ENCODE peak calls at places on chromosomes 13 and 19, in ten cellular contexts. One of them, this sample, is unnamed.

GRCh38 chr19:42091300-42092266 is 15.6 kb downstream of the ZNF574 start:
- DNase-seq in neural progenitor cell: no peak
- DNase-seq in GM12865: no peak
- DNase-seq in AG09309: no peak
- DNase-seq in psoas muscle: no peak
- DNase-seq in pancreas: peak; percentile 65
- DNase-seq in AG10803: peak; percentile 54
- DNase-seq in right lobe of liver: no peak
- DNase-seq in thoracic aorta: no peak
- DNase-seq in body of pancreas: no peak
- DNase-seq in this sample: no peak

GRCh38 chr19:33241530-33242101 is 16.0 kb upstream of the SLC7A10 start:
- DNase-seq in neural progenitor cell: peak; percentile 55
- DNase-seq in GM12865: peak; percentile 32
- DNase-seq in AG09309: no peak
- DNase-seq in psoas muscle: peak; percentile 60
- DNase-seq in pancreas: peak; percentile 82
- DNase-seq in AG10803: no peak
- DNase-seq in right lobe of liver: peak; percentile 71
- DNase-seq in thoracic aorta: no peak
- DNase-seq in body of pancreas: peak; percentile 30
- DNase-seq in this sample: no peak

GRCh38 chr19:1237754-1238372 is at the start of gene CBARP:
- DNase-seq in neural progenitor cell: peak; percentile 89
- DNase-seq in GM12865: no peak
- DNase-seq in AG09309: no peak
- DNase-seq in psoas muscle: no peak
- DNase-seq in pancreas: no peak
- DNase-seq in AG10803: no peak
- DNase-seq in right lobe of liver: no peak
- DNase-seq in thoracic aorta: no peak
- DNase-seq in body of pancreas: peak; percentile 40
- DNase-seq in this sample: peak; percentile 34

GRCh38 chr13:95207769-95208366 is 93.4 kb downstream of the ABCC4 start:
- DNase-seq in neural progenitor cell: no peak
- DNase-seq in GM12865: peak; percentile 69
- DNase-seq in AG09309: no peak
- DNase-seq in psoas muscle: no peak
- DNase-seq in pancreas: no peak
- DNase-seq in AG10803: no peak
- DNase-seq in right lobe of liver: no peak
- DNase-seq in thoracic aorta: no peak
- DNase-seq in body of pancreas: no peak
- DNase-seq in this sample: no peak

GRCh38 chr19:54923276-54923675 is 17.3 kb downstream of the NCR1 start:
- DNase-seq in neural progenitor cell: no peak
- DNase-seq in GM12865: no peak
- DNase-seq in AG09309: no peak
- DNase-seq in psoas muscle: no peak
- DNase-seq in pancreas: no peak
- DNase-seq in AG10803: no peak
- DNase-seq in right lobe of liver: no peak
- DNase-seq in thoracic aorta: no peak
- DNase-seq in body of pancreas: no peak
- DNase-seq in this sample: no peak

GRCh38 chr13:66558511-66558910 is 671.6 kb downstream of the PCDH9 start:
- DNase-seq in neural progenitor cell: peak; percentile 33
- DNase-seq in GM12865: no peak
- DNase-seq in AG09309: no peak
- DNase-seq in psoas muscle: no peak
- DNase-seq in pancreas: no peak
- DNase-seq in AG10803: no peak
- DNase-seq in right lobe of liver: no peak
- DNase-seq in thoracic aorta: no peak
- DNase-seq in body of pancreas: no peak
- DNase-seq in this sample: no peak

GRCh38 chr13:103852036-103852435 is 785.8 kb upstream of the SLC10A2 start:
- DNase-seq in neural progenitor cell: no peak
- DNase-seq in GM12865: no peak
- DNase-seq in AG09309: no peak
- DNase-seq in psoas muscle: no peak
- DNase-seq in pancreas: no peak
- DNase-seq in AG10803: no peak
- DNase-seq in right lobe of liver: no peak
- DNase-seq in thoracic aorta: no peak
- DNase-seq in body of pancreas: no peak
- DNase-seq in this sample: no peak

GRCh38 chr13:39189778-39190177 is 151.5 kb downstream of the NHLRC3 start:
- DNase-seq in neural progenitor cell: no peak
- DNase-seq in GM12865: no peak
- DNase-seq in AG09309: no peak
- DNase-seq in psoas muscle: no peak
- DNase-seq in pancreas: no peak
- DNase-seq in AG10803: no peak
- DNase-seq in right lobe of liver: no peak
- DNase-seq in thoracic aorta: no peak
- DNase-seq in body of pancreas: no peak
- DNase-seq in this sample: no peak

GRCh38 chr13:110911880-110912279 is 3.0 kb downstream of the ANKRD10 start:
- DNase-seq in neural progenitor cell: no peak
- DNase-seq in GM12865: no peak
- DNase-seq in AG09309: no peak
- DNase-seq in psoas muscle: no peak
- DNase-seq in pancreas: no peak
- DNase-seq in AG10803: no peak
- DNase-seq in right lobe of liver: no peak
- DNase-seq in thoracic aorta: no peak
- DNase-seq in body of pancreas: no peak
- DNase-seq in this sample: no peak
- H3K4me3 ChIP-seq in neural progenitor cell: peak overlapping the region; percentile 93
- H3K4me3 ChIP-seq in GM12865: peak overlapping the region; percentile 99
- H3K4me3 ChIP-seq in AG09309: no peak overlapping the region
- H3K4me3 ChIP-seq in psoas muscle: peak overlapping the region; percentile 89
- H3K4me3 ChIP-seq in pancreas: no peak overlapping the region
- H3K4me3 ChIP-seq in AG10803: no peak overlapping the region
- H3K4me3 ChIP-seq in right lobe of liver: no peak overlapping the region
- H3K4me3 ChIP-seq in thoracic aorta: peak overlapping the region; percentile 95
- H3K4me3 ChIP-seq in body of pancreas: no peak overlapping the region
- H3K4me3 ChIP-seq in this sample: peak overlapping the region; percentile 97

DNA sequence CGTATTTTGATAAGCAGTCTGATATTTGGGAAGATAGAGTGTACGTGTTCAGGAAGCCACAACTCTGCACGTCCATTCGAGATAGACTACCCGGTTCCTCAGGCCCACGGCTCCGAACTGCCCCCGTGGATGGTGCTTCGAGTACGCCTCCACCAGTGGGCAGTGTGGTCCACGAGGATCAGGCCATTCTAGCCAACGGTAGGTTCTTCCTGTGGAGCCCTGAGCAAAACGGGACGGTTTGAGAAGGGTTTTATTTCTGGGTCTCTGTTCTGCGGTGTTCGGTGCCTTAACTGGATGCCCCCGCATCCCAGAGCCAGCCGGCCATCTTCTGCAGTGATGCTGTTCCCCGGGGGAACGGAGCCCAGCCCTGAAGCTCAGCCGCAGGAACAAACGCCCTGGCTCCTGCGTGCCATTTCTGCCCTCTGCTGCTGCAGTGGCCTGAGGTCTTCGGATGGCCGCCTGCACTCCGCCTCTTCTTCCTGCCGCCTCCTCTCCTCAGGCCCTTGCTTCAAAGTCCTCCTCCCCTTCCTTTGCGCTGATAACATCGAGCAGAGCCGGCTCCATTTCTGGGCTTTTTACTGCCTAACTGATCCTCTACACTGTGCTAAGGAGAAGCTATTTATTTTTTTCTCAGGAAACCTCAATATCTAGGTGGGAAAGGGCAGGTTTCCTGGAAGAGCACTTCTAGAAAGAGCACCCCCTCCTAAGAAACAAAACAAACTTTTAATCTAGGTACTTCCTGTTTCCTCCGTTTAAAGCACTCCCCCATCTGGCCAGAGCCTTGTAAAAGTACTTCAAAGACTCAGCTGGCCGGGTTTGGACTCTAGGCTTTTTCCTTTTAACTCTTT is 36.2 kb upstream of the SLC46A3 start:
- DNase-seq in neural progenitor cell: no peak
- DNase-seq in GM12865: no peak
- DNase-seq in AG09309: no peak
- DNase-seq in psoas muscle: peak; percentile 60
- DNase-seq in pancreas: no peak
- DNase-seq in AG10803: peak; percentile 48
- DNase-seq in right lobe of liver: peak; percentile 59
- DNase-seq in thoracic aorta: no peak
- DNase-seq in body of pancreas: peak; percentile 11
- DNase-seq in this sample: peak; percentile 40
- TF ChIP-seq CTCF in neural progenitor cell: no peak
- TF ChIP-seq CTCF in GM12865: no peak
- TF ChIP-seq CTCF in AG09309: peak; percentile 18
- TF ChIP-seq CTCF in psoas muscle: peak; percentile 16
- TF ChIP-seq CTCF in pancreas: no peak
- TF ChIP-seq CTCF in AG10803: peak; percentile 21
- TF ChIP-seq CTCF in right lobe of liver: no peak
- TF ChIP-seq CTCF in thoracic aorta: no peak
- TF ChIP-seq CTCF in body of pancreas: no peak
- TF ChIP-seq CTCF in this sample: peak; percentile 39

DNA sequence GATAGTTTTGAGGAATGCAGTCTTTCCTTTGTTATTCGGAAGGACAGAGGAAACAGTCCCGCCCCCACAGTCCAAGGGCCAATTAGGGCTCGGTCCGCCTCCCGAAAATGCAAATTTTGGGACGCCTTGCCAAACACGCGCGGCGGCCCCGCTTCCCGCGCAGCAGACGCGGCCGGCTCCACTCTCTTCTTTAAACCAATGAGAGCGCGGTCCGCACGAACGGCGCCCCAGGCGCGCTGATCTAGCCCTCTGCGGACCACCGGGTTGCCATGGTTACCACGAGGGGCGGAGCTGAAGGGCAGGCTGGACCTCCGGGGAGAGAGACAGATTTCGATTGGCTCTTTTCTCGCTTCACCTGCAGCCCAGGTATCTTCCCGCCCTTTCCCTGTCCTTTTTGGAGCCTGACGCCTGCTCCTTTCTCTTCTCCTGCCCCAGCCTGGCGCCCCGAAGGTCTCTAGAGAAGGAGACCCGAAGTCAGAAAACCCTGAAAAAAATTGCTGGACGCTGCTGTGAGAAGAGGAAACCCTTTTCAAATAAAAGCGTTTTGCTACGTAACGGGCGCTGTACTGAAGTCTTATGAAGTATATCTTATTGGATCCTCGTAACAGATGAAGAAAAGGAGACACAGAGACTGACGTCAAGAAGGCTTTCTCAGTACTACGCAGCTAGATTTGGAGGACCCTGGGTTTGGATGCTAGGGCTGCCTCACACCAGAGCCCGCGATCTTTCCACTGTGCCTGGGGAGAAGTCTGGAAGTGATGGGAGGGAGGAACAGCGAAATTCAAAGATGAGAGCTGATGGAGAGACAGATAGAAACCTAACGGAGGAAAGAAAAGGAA is 2.0 kb downstream of the PTH2 start:
- DNase-seq in neural progenitor cell: peak; percentile 98
- DNase-seq in GM12865: no peak
- DNase-seq in AG09309: no peak
- DNase-seq in psoas muscle: peak; percentile 67
- DNase-seq in pancreas: peak; percentile 81
- DNase-seq in AG10803: peak; percentile 43
- DNase-seq in right lobe of liver: no peak
- DNase-seq in thoracic aorta: no peak
- DNase-seq in body of pancreas: peak; percentile 50
- DNase-seq in this sample: peak; percentile 53
- H3K4me3 ChIP-seq in neural progenitor cell: no peak overlapping the region
- H3K4me3 ChIP-seq in GM12865: no peak overlapping the region
- H3K4me3 ChIP-seq in AG09309: no peak overlapping the region
- H3K4me3 ChIP-seq in psoas muscle: peak overlapping the region; percentile 49
- H3K4me3 ChIP-seq in pancreas: no peak overlapping the region
- H3K4me3 ChIP-seq in AG10803: no peak overlapping the region
- H3K4me3 ChIP-seq in right lobe of liver: no peak overlapping the region
- H3K4me3 ChIP-seq in thoracic aorta: peak overlapping the region; percentile 25
- H3K4me3 ChIP-seq in body of pancreas: no peak overlapping the region
- H3K4me3 ChIP-seq in this sample: peak overlapping the region; percentile 12

GRCh38 chr19:5048091-5048726 is 79.3 kb downstream of the KDM4B start:
- DNase-seq in neural progenitor cell: peak; percentile 90
- DNase-seq in GM12865: peak; percentile 61
- DNase-seq in AG09309: no peak
- DNase-seq in psoas muscle: peak; percentile 89
- DNase-seq in pancreas: peak; percentile 92
- DNase-seq in AG10803: peak; percentile 79
- DNase-seq in right lobe of liver: peak; percentile 77
- DNase-seq in thoracic aorta: peak; percentile 37
- DNase-seq in body of pancreas: peak; percentile 87
- DNase-seq in this sample: peak; percentile 77

GRCh38 chr19:5047251-5047935 is 78.5 kb downstream of the KDM4B start:
- DNase-seq in neural progenitor cell: no peak
- DNase-seq in GM12865: no peak
- DNase-seq in AG09309: no peak
- DNase-seq in psoas muscle: no peak
- DNase-seq in pancreas: peak; percentile 74
- DNase-seq in AG10803: no peak
- DNase-seq in right lobe of liver: no peak
- DNase-seq in thoracic aorta: no peak
- DNase-seq in body of pancreas: no peak
- DNase-seq in this sample: no peak

GRCh38 chr19:5045015-5045414 is 76.1 kb downstream of the KDM4B start:
- DNase-seq in neural progenitor cell: no peak
- DNase-seq in GM12865: no peak
- DNase-seq in AG09309: no peak
- DNase-seq in psoas muscle: no peak
- DNase-seq in pancreas: no peak
- DNase-seq in AG10803: no peak
- DNase-seq in right lobe of liver: no peak
- DNase-seq in thoracic aorta: no peak
- DNase-seq in body of pancreas: no peak
- DNase-seq in this sample: no peak

GRCh38 chr19:5045956-5046338 is 77.0 kb downstream of the KDM4B start:
- DNase-seq in neural progenitor cell: no peak
- DNase-seq in GM12865: no peak
- DNase-seq in AG09309: no peak
- DNase-seq in psoas muscle: no peak
- DNase-seq in pancreas: no peak
- DNase-seq in AG10803: no peak
- DNase-seq in right lobe of liver: no peak
- DNase-seq in thoracic aorta: no peak
- DNase-seq in body of pancreas: no peak
- DNase-seq in this sample: no peak

DNA sequence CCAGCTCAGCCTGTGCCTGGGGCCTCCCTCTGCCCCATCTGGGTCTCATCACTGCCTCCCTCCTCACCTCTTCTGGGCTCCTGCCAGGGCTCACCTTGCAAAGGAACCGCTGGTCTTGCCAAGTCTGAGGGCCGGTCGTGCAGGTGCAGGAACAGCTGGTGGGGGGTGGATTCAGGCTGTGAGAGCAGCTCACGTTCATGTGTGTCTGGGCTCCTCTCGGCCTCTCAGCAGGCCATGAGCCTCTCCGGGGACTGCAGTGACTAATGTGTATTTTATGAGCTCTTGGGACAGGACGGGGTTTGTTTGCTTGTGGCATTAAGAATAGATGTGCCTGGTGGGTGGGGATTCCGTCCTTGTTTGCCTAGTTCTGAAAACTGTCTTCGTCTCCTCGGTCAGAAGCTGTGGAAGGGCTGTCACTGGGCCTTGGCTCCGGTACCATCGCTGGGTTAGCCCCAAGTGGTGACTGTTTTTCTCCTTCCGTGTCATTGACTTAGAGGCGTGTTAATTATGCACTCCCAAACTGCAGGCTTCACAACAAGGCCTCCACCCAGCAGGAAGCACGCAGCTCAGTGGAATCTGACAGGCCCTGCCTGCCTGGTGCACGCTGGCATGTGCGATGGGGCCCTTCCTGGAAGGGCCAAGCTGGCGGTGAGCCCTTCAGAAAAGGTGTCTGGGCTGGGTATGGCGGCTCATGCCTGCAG is 77.6 kb downstream of the KDM4B start:
- DNase-seq in neural progenitor cell: no peak
- DNase-seq in GM12865: no peak
- DNase-seq in AG09309: no peak
- DNase-seq in psoas muscle: peak; percentile 62
- DNase-seq in pancreas: peak; percentile 93
- DNase-seq in AG10803: peak; percentile 76
- DNase-seq in right lobe of liver: no peak
- DNase-seq in thoracic aorta: no peak
- DNase-seq in body of pancreas: peak; percentile 94
- DNase-seq in this sample: peak; percentile 59
- TF ChIP-seq CTCF in neural progenitor cell: no peak
- TF ChIP-seq CTCF in GM12865: no peak
- TF ChIP-seq CTCF in AG09309: no peak
- TF ChIP-seq CTCF in psoas muscle: no peak
- TF ChIP-seq CTCF in pancreas: no peak
- TF ChIP-seq CTCF in AG10803: no peak
- TF ChIP-seq CTCF in right lobe of liver: no peak
- TF ChIP-seq CTCF in thoracic aorta: no peak
- TF ChIP-seq CTCF in body of pancreas: no peak
- TF ChIP-seq CTCF in this sample: no peak

This sample was measured in fibroblast of villous mesenchyme.